ENCODE peak calls at places on chromosomes 6 and 20, in six cellular contexts. L is amniotic stem cell, G is brain microvascular endothelial cell, E is iris pigment epithelial cell, K is GM23248, V is activated T-cell treated with anti-CD3 and anti-CD28 coated beads for 1 hour. F is an unnamed sample.

GRCh38 chr6:22906091-22906549 is 336.8 kb downstream of the HDGFL1 start:
- DNase-seq in E (peak; percentile 57), G (peak; percentile 7), K (peak; percentile 55), V (no peak), L (no peak), F (no peak)

GRCh38 chr6:40343887-40344565 is 243.1 kb downstream of the LRFN2 start:
- DNase-seq in V (no peak), E (no peak), G (no peak), L (no peak), K (no peak), F (no peak)

GRCh38 chr6:26027491-26028211 is 59.6 kb upstream of the HFE start:
- DNase-seq in E (no peak), K (no peak), G (no peak), L (no peak), V (no peak), F (no peak)

GRCh38 chr6:71675386-71675785 is 211.0 kb upstream of the RIMS1 start:
- DNase-seq in K (no peak), V (no peak), E (no peak), G (no peak), L (no peak), F (no peak)

GRCh38 chr20:46129955-46130481 is 11.9 kb downstream of the CD40 start:
- DNase-seq in L (no peak), G (no peak), K (no peak), E (no peak), V (no peak), F (no peak)

GRCh38 chr20:62943396-62943795 is 5.4 kb downstream of the GID8 start:
- DNase-seq in E (no peak), V (no peak), K (no peak), L (no peak), G (no peak), F (no peak)

GRCh38 chr20:49074521-49074920 is 28.4 kb downstream of the CSE1L start:
- DNase-seq in K (no peak), E (no peak), L (no peak), V (no peak), G (no peak), F (no peak)

GRCh38 chr6:117676577-117677218 is 1.4 kb downstream of the NUS1 start:
- DNase-seq in L (no peak), K (peak; percentile 11), G (no peak), E (peak; percentile 12), V (no peak), F (no peak)

GRCh38 chr20:63223121-63223825 is 7.3 kb upstream of the YTHDF1 start:
- DNase-seq in L (peak; percentile 21), E (peak; percentile 26), V (peak; percentile 30), G (no peak), K (peak; percentile 51), F (peak; percentile 58)

GRCh38 chr6:62683063-62683462 is 397.0 kb upstream of the KHDRBS2 start:
- DNase-seq in K (no peak), E (no peak), V (no peak), G (no peak), L (no peak), F (no peak)

GRCh38 chr6:501891-502601 is 110.5 kb downstream of the IRF4 start:
- DNase-seq in K (no peak), G (no peak), E (no peak), V (no peak), L (no peak), F (no peak)

F was measured in GM12891.